ENCODE peak calls at places on chromosomes 1 and 21, in ten cellular contexts. U is foreskin fibroblast, A is A549, W is GM06990, L is ovary, D is colonic mucosa, R is cardiac muscle cell, K is PC-9, P is A673, C is breast epithelium. N is an unnamed sample.
A peak's percentile ranks its signal among the peaks of the same experiment; 100 is the strongest.

GRCh38 chr1:165508291-165508690 is 35.5 kb upstream of the LRRC52 start:
- DNase-seq in P (no peak), L (no peak), A (no peak), K (no peak), W (no peak), D (no peak), R (no peak), U (no peak), C (no peak), N (no peak)

GRCh38 chr1:27637052-27637451 is 2.1 kb upstream of the FGR start:
- DNase-seq in A (no peak), C (no peak), P (no peak), L (no peak), K (no peak), R (no peak), D (no peak), W (peak; percentile 44), U (no peak), N (no peak)

GRCh38 chr1:168709896-168710305 is 19.1 kb downstream of the DPT start:
- DNase-seq in U (peak; percentile 67), L (no peak), W (no peak), D (no peak), P (peak; percentile 84), A (peak; percentile 90), C (no peak), K (peak; percentile 50), R (peak; percentile 47), N (peak; percentile 55)

GRCh38 chr1:101237229-101237837 is 514 bp downstream of the S1PR1 start:
- DNase-seq in K (no peak), U (peak; percentile 61), A (no peak), C (no peak), P (peak; percentile 46), D (no peak), R (peak; percentile 72), W (no peak), L (peak; percentile 25), N (no peak)

GRCh38 chr1:102970496-102971078 is 137.7 kb downstream of the COL11A1 start:
- DNase-seq in C (no peak), P (peak; percentile 82), D (no peak), W (peak; percentile 0), K (peak; percentile 11), L (no peak), R (peak; percentile 85), A (peak; percentile 65), U (peak; percentile 35), N (no peak)

GRCh38 chr1:18234790-18235242 is 127.2 kb downstream of the IGSF21 start:
- DNase-seq in P (peak; percentile 84), W (no peak), C (no peak), K (peak; percentile 6), L (no peak), A (peak; percentile 63), D (peak; percentile 58), U (no peak), R (peak; percentile 43), N (no peak)

GRCh38 chr1:113874017-113874879 is 2.7 kb upstream of the PTPN22 start:
- DNase-seq in P (no peak), R (peak; percentile 64), L (no peak), U (no peak), D (peak; percentile 50), A (peak; percentile 33), W (peak; percentile 46), K (no peak), C (no peak), N (no peak)

GRCh38 chr1:39816431-39817090 is 27.9 kb upstream of the BMP8B start:
- DNase-seq in K (peak; percentile 90), R (peak; percentile 73), A (peak; percentile 68), U (peak; percentile 79), W (peak; percentile 65), L (peak; percentile 63), D (peak; percentile 82), C (peak; percentile 76), P (peak; percentile 76), N (peak; percentile 65)

GRCh38 chr1:195909061-195909460 is 699.2 kb downstream of the KCNT2 start:
- DNase-seq in U (peak; percentile 21), L (no peak), P (no peak), K (no peak), R (no peak), D (no peak), C (no peak), W (no peak), A (no peak), N (no peak)

GRCh38 chr1:83998205-83998598 is 730 bp downstream of the TTLL7 start:
- DNase-seq in D (no peak), K (no peak), W (no peak), R (peak; percentile 40), U (no peak), C (no peak), L (no peak), P (peak; percentile 56), A (no peak), N (no peak)

GRCh38 chr1:159981351-159982055 is 27.5 kb upstream of the SLAMF9 start:
- DNase-seq in L (no peak), P (no peak), C (no peak), U (no peak), K (no peak), D (peak; percentile 10), R (no peak), W (no peak), A (no peak), N (no peak)

GRCh38 chr1:39540504-39541031 is 36.0 kb downstream of the PABPC4 start:
- DNase-seq in P (no peak), U (peak; percentile 59), D (no peak), A (no peak), K (no peak), W (no peak), C (no peak), L (peak; percentile 37), R (peak; percentile 76), N (no peak)

GRCh38 chr1:180535418-180535999 is 23.3 kb upstream of the OVAAL start:
- DNase-seq in R (no peak), D (no peak), C (no peak), U (no peak), P (no peak), K (no peak), A (no peak), W (no peak), L (no peak), N (no peak)

GRCh38 chr1:244369256-244370057 is 82.3 kb downstream of the ADSS2 start:
- DNase-seq in D (peak; percentile 62), L (no peak), P (no peak), K (no peak), C (no peak), U (no peak), R (no peak), W (no peak), A (no peak), N (no peak)

GRCh38 chr21:35329940-35330670 is 281.0 kb upstream of the RUNX1 start:
- DNase-seq in C (no peak), D (no peak), U (no peak), K (no peak), W (no peak), R (no peak), P (no peak), L (no peak), A (no peak), N (no peak)

GRCh38 chr1:215188302-215188950 is 105.9 kb downstream of the KCNK2 start:
- DNase-seq in R (no peak), K (no peak), D (no peak), L (no peak), U (no peak), A (no peak), P (no peak), W (no peak), C (no peak), N (no peak)

GRCh38 chr1:196143602-196144342 is 464.5 kb downstream of the KCNT2 start:
- DNase-seq in P (peak; percentile 17), R (no peak), A (peak; percentile 10), U (no peak), W (no peak), C (no peak), L (no peak), D (no peak), K (no peak), N (no peak)

GRCh38 chr1:26289158-26290059 is 9.5 kb downstream of the SH3BGRL3 start:
- DNase-seq in A (no peak), D (no peak), L (no peak), C (no peak), R (no peak), K (no peak), U (no peak), P (no peak), W (peak; percentile 76), N (no peak)

GRCh38 chr1:34398916-34399275 is 222.2 kb downstream of the C1orf94 start:
- DNase-seq in L (no peak), D (no peak), W (no peak), P (no peak), C (no peak), A (no peak), U (no peak), R (no peak), K (no peak), N (no peak)

GRCh38 chr21:43731476-43731875 is 12.5 kb downstream of the PDXK start:
- DNase-seq in C (no peak), R (no peak), U (no peak), L (peak; percentile 20), K (no peak), A (no peak), P (no peak), D (peak; percentile 49), W (no peak), N (no peak)
- H3K4me3 ChIP-seq in C (no peak overlapping the region), R (no peak overlapping the region), U (no peak overlapping the region), L (no peak overlapping the region), K (no peak overlapping the region), A (no peak overlapping the region), P (peak overlapping the region; percentile 29), D (no peak overlapping the region), W (no peak overlapping the region), N (no peak overlapping the region)

GRCh38 chr1:81231729-81232038 is 569.0 kb upstream of the ADGRL2 start:
- DNase-seq in D (no peak), C (no peak), W (no peak), K (no peak), A (no peak), P (no peak), U (peak; percentile 62), L (no peak), R (no peak), N (peak; percentile 24)
- H3K4me3 ChIP-seq in D (no peak overlapping the region), C (no peak overlapping the region), W (no peak overlapping the region), K (no peak overlapping the region), A (no peak overlapping the region), P (peak overlapping the region; percentile 0), U (peak overlapping the region; percentile 26), L (no peak overlapping the region), R (no peak overlapping the region), N (no peak overlapping the region)

GRCh38 chr1:147479864-147480564 is 61.3 kb upstream of the BCL9 start:
- DNase-seq in C (no peak), A (no peak), L (no peak), U (no peak), R (no peak), K (no peak), P (no peak), W (no peak), D (no peak), N (no peak)
- H3K4me3 ChIP-seq in C (no peak overlapping the region), A (no peak overlapping the region), L (no peak overlapping the region), U (no peak overlapping the region), R (no peak overlapping the region), K (no peak overlapping the region), P (no peak overlapping the region), W (no peak overlapping the region), D (no peak overlapping the region), N (no peak overlapping the region)

DNA sequence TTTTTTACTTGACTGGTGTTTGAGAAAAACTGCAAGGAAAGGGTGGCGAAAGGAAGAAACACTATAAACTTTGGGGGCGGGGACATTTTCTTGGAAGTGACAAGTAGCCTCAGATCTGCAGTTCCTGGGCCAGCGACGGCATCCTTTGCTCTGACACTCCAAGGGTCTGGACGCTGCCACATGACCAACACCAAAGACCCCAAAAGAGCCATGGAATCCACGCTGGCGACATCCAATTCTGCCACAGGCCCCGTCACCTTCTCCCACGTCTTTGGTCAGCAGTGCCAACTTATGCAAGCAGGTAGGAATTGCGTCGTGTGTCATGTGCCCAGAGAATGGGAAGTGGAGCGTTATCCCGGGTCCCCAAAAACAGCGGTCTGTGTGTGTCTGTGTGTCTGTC is 193.5 kb downstream of the PRDM2 start:
- DNase-seq in U (no peak), K (no peak), R (no peak), D (peak; percentile 52), W (no peak), L (peak; percentile 29), C (no peak), A (no peak), P (peak; percentile 23), N (no peak)
- H3K4me3 ChIP-seq in U (peak overlapping the region; percentile 20), K (no peak overlapping the region), R (peak overlapping the region; percentile 37), D (peak overlapping the region; percentile 48), W (no peak overlapping the region), L (peak overlapping the region; percentile 29), C (peak overlapping the region; percentile 45), A (no peak overlapping the region), P (peak overlapping the region; percentile 52), N (no peak overlapping the region)

N was measured in BJ.